ENCODE peak calls at places on chromosomes 7 and 10, in eight cellular contexts. One of them, this sample, is unnamed.

GRCh38 chr7:81211617-81212016 is 292.8 kb upstream of the SEMA3C start:
- DNase-seq in cardiac fibroblast: peak; percentile 55
- DNase-seq in GM12865: no peak
- DNase-seq in endodermal cell: no peak
- DNase-seq in posterior vena cava: no peak
- DNase-seq in occipital lobe: no peak
- DNase-seq in T-cell: no peak
- DNase-seq in stimulated activated CD8-positive, alpha-beta memory T cell treated with anti-CD3 and anti-CD28 coated beads, Interleukin-4, amount 100 ng/mL, for 48 hours: no peak
- DNase-seq in this sample: no peak

GRCh38 chr10:125795111-125795510 is 19.5 kb upstream of the MMP21 start:
- DNase-seq in cardiac fibroblast: no peak
- DNase-seq in GM12865: no peak
- DNase-seq in endodermal cell: no peak
- DNase-seq in posterior vena cava: no peak
- DNase-seq in occipital lobe: peak; percentile 76
- DNase-seq in T-cell: no peak
- DNase-seq in stimulated activated CD8-positive, alpha-beta memory T cell treated with anti-CD3 and anti-CD28 coated beads, Interleukin-4, amount 100 ng/mL, for 48 hours: no peak
- DNase-seq in this sample: peak; percentile 90

GRCh38 chr10:91653214-91653875 is 20.5 kb upstream of the PPP1R3C start:
- DNase-seq in cardiac fibroblast: peak; percentile 80
- DNase-seq in GM12865: no peak
- DNase-seq in endodermal cell: no peak
- DNase-seq in posterior vena cava: no peak
- DNase-seq in occipital lobe: no peak
- DNase-seq in T-cell: no peak
- DNase-seq in stimulated activated CD8-positive, alpha-beta memory T cell treated with anti-CD3 and anti-CD28 coated beads, Interleukin-4, amount 100 ng/mL, for 48 hours: no peak
- DNase-seq in this sample: no peak

GRCh38 chr7:49324707-49325106 is 400.4 kb downstream of the CDC14C start:
- DNase-seq in cardiac fibroblast: peak; percentile 46
- DNase-seq in GM12865: no peak
- DNase-seq in endodermal cell: peak; percentile 39
- DNase-seq in posterior vena cava: no peak
- DNase-seq in occipital lobe: no peak
- DNase-seq in T-cell: no peak
- DNase-seq in stimulated activated CD8-positive, alpha-beta memory T cell treated with anti-CD3 and anti-CD28 coated beads, Interleukin-4, amount 100 ng/mL, for 48 hours: no peak
- DNase-seq in this sample: no peak

GRCh38 chr10:89171263-89171872 is 35.7 kb downstream of the CH25H start:
- DNase-seq in cardiac fibroblast: no peak
- DNase-seq in GM12865: no peak
- DNase-seq in endodermal cell: no peak
- DNase-seq in posterior vena cava: no peak
- DNase-seq in occipital lobe: no peak
- DNase-seq in T-cell: no peak
- DNase-seq in stimulated activated CD8-positive, alpha-beta memory T cell treated with anti-CD3 and anti-CD28 coated beads, Interleukin-4, amount 100 ng/mL, for 48 hours: no peak
- DNase-seq in this sample: no peak

GRCh38 chr10:71396714-71397339 is at the start of gene CDH23:
- DNase-seq in cardiac fibroblast: no peak
- DNase-seq in GM12865: no peak
- DNase-seq in endodermal cell: peak; percentile 87
- DNase-seq in posterior vena cava: no peak
- DNase-seq in occipital lobe: no peak
- DNase-seq in T-cell: no peak
- DNase-seq in stimulated activated CD8-positive, alpha-beta memory T cell treated with anti-CD3 and anti-CD28 coated beads, Interleukin-4, amount 100 ng/mL, for 48 hours: no peak
- DNase-seq in this sample: no peak

GRCh38 chr7:25995216-25995615 is 156.8 kb upstream of the NFE2L3 start:
- DNase-seq in cardiac fibroblast: no peak
- DNase-seq in GM12865: no peak
- DNase-seq in endodermal cell: no peak
- DNase-seq in posterior vena cava: no peak
- DNase-seq in occipital lobe: no peak
- DNase-seq in T-cell: no peak
- DNase-seq in stimulated activated CD8-positive, alpha-beta memory T cell treated with anti-CD3 and anti-CD28 coated beads, Interleukin-4, amount 100 ng/mL, for 48 hours: no peak
- DNase-seq in this sample: no peak

GRCh38 chr10:117537904-117538524 is 4.5 kb upstream of the EMX2 start:
- DNase-seq in cardiac fibroblast: no peak
- DNase-seq in GM12865: peak; percentile 57
- DNase-seq in endodermal cell: peak; percentile 61
- DNase-seq in posterior vena cava: no peak
- DNase-seq in occipital lobe: no peak
- DNase-seq in T-cell: no peak
- DNase-seq in stimulated activated CD8-positive, alpha-beta memory T cell treated with anti-CD3 and anti-CD28 coated beads, Interleukin-4, amount 100 ng/mL, for 48 hours: no peak
- DNase-seq in this sample: no peak

GRCh38 chr7:158018061-158018796 is 569.4 kb downstream of the PTPRN2 start:
- DNase-seq in cardiac fibroblast: no peak
- DNase-seq in GM12865: no peak
- DNase-seq in endodermal cell: peak; percentile 35
- DNase-seq in posterior vena cava: peak; percentile 34
- DNase-seq in occipital lobe: no peak
- DNase-seq in T-cell: no peak
- DNase-seq in stimulated activated CD8-positive, alpha-beta memory T cell treated with anti-CD3 and anti-CD28 coated beads, Interleukin-4, amount 100 ng/mL, for 48 hours: no peak
- DNase-seq in this sample: no peak

GRCh38 chr7:46486264-46487206 is 565.5 kb upstream of the IGFBP3 start:
- DNase-seq in cardiac fibroblast: peak; percentile 66
- DNase-seq in GM12865: peak; percentile 14
- DNase-seq in endodermal cell: no peak
- DNase-seq in posterior vena cava: peak; percentile 88
- DNase-seq in occipital lobe: no peak
- DNase-seq in T-cell: no peak
- DNase-seq in stimulated activated CD8-positive, alpha-beta memory T cell treated with anti-CD3 and anti-CD28 coated beads, Interleukin-4, amount 100 ng/mL, for 48 hours: no peak
- DNase-seq in this sample: no peak

GRCh38 chr7:98420966-98421612 is 20.2 kb upstream of the BAIAP2L1 start:
- DNase-seq in cardiac fibroblast: peak; percentile 36
- DNase-seq in GM12865: peak; percentile 81
- DNase-seq in endodermal cell: peak; percentile 96
- DNase-seq in posterior vena cava: no peak
- DNase-seq in occipital lobe: peak; percentile 3
- DNase-seq in T-cell: peak; percentile 40
- DNase-seq in stimulated activated CD8-positive, alpha-beta memory T cell treated with anti-CD3 and anti-CD28 coated beads, Interleukin-4, amount 100 ng/mL, for 48 hours: peak; percentile 80
- DNase-seq in this sample: peak; percentile 6

GRCh38 chr7:131935180-131935579 is 378.8 kb upstream of the PODXL start:
- DNase-seq in cardiac fibroblast: no peak
- DNase-seq in GM12865: no peak
- DNase-seq in endodermal cell: peak; percentile 48
- DNase-seq in posterior vena cava: no peak
- DNase-seq in occipital lobe: no peak
- DNase-seq in T-cell: no peak
- DNase-seq in stimulated activated CD8-positive, alpha-beta memory T cell treated with anti-CD3 and anti-CD28 coated beads, Interleukin-4, amount 100 ng/mL, for 48 hours: no peak
- DNase-seq in this sample: no peak

GRCh38 chr7:30474893-30475292 is 3.7 kb downstream of the NOD1 start:
- DNase-seq in cardiac fibroblast: peak; percentile 98
- DNase-seq in GM12865: no peak
- DNase-seq in endodermal cell: no peak
- DNase-seq in posterior vena cava: no peak
- DNase-seq in occipital lobe: no peak
- DNase-seq in T-cell: no peak
- DNase-seq in stimulated activated CD8-positive, alpha-beta memory T cell treated with anti-CD3 and anti-CD28 coated beads, Interleukin-4, amount 100 ng/mL, for 48 hours: no peak
- DNase-seq in this sample: no peak

GRCh38 chr7:141295367-141295895 is 221.6 kb downstream of the TMEM178B start:
- DNase-seq in cardiac fibroblast: no peak
- DNase-seq in GM12865: no peak
- DNase-seq in endodermal cell: no peak
- DNase-seq in posterior vena cava: no peak
- DNase-seq in occipital lobe: no peak
- DNase-seq in T-cell: no peak
- DNase-seq in stimulated activated CD8-positive, alpha-beta memory T cell treated with anti-CD3 and anti-CD28 coated beads, Interleukin-4, amount 100 ng/mL, for 48 hours: no peak
- DNase-seq in this sample: no peak

GRCh38 chr10:27413831-27414348 is 90.2 kb upstream of the RAB18 start:
- DNase-seq in cardiac fibroblast: no peak
- DNase-seq in GM12865: no peak
- DNase-seq in endodermal cell: no peak
- DNase-seq in posterior vena cava: peak; percentile 81
- DNase-seq in occipital lobe: no peak
- DNase-seq in T-cell: no peak
- DNase-seq in stimulated activated CD8-positive, alpha-beta memory T cell treated with anti-CD3 and anti-CD28 coated beads, Interleukin-4, amount 100 ng/mL, for 48 hours: no peak
- DNase-seq in this sample: no peak

GRCh38 chr7:38448076-38448475 is 174.6 kb upstream of the TARP start:
- DNase-seq in cardiac fibroblast: peak; percentile 25
- DNase-seq in GM12865: no peak
- DNase-seq in endodermal cell: no peak
- DNase-seq in posterior vena cava: no peak
- DNase-seq in occipital lobe: no peak
- DNase-seq in T-cell: no peak
- DNase-seq in stimulated activated CD8-positive, alpha-beta memory T cell treated with anti-CD3 and anti-CD28 coated beads, Interleukin-4, amount 100 ng/mL, for 48 hours: no peak
- DNase-seq in this sample: no peak

GRCh38 chr10:79019961-79020491 is 48.7 kb upstream of the ZMIZ1 start:
- DNase-seq in cardiac fibroblast: peak; percentile 80
- DNase-seq in GM12865: no peak
- DNase-seq in endodermal cell: peak; percentile 40
- DNase-seq in posterior vena cava: peak; percentile 78
- DNase-seq in occipital lobe: no peak
- DNase-seq in T-cell: no peak
- DNase-seq in stimulated activated CD8-positive, alpha-beta memory T cell treated with anti-CD3 and anti-CD28 coated beads, Interleukin-4, amount 100 ng/mL, for 48 hours: no peak
- DNase-seq in this sample: no peak

GRCh38 chr10:50653142-50653541 is 29.4 kb upstream of the SGMS1 start:
- DNase-seq in cardiac fibroblast: peak; percentile 61
- DNase-seq in GM12865: peak; percentile 44
- DNase-seq in endodermal cell: no peak
- DNase-seq in posterior vena cava: no peak
- DNase-seq in occipital lobe: no peak
- DNase-seq in T-cell: no peak
- DNase-seq in stimulated activated CD8-positive, alpha-beta memory T cell treated with anti-CD3 and anti-CD28 coated beads, Interleukin-4, amount 100 ng/mL, for 48 hours: no peak
- DNase-seq in this sample: peak; percentile 9

GRCh38 chr10:124622866-124623536 is 121.2 kb downstream of the FAM53B start:
- DNase-seq in cardiac fibroblast: no peak
- DNase-seq in GM12865: no peak
- DNase-seq in endodermal cell: no peak
- DNase-seq in posterior vena cava: no peak
- DNase-seq in occipital lobe: no peak
- DNase-seq in T-cell: no peak
- DNase-seq in stimulated activated CD8-positive, alpha-beta memory T cell treated with anti-CD3 and anti-CD28 coated beads, Interleukin-4, amount 100 ng/mL, for 48 hours: no peak
- DNase-seq in this sample: no peak

GRCh38 chr7:17497136-17497535 is 198.7 kb downstream of the AHR start:
- DNase-seq in cardiac fibroblast: no peak
- DNase-seq in GM12865: no peak
- DNase-seq in endodermal cell: no peak
- DNase-seq in posterior vena cava: no peak
- DNase-seq in occipital lobe: no peak
- DNase-seq in T-cell: no peak
- DNase-seq in stimulated activated CD8-positive, alpha-beta memory T cell treated with anti-CD3 and anti-CD28 coated beads, Interleukin-4, amount 100 ng/mL, for 48 hours: no peak
- DNase-seq in this sample: no peak

GRCh38 chr7:120538335-120538734 is 265.4 kb downstream of the KCND2 start:
- DNase-seq in cardiac fibroblast: no peak
- DNase-seq in GM12865: no peak
- DNase-seq in endodermal cell: no peak
- DNase-seq in posterior vena cava: peak; percentile 49
- DNase-seq in occipital lobe: no peak
- DNase-seq in T-cell: no peak
- DNase-seq in stimulated activated CD8-positive, alpha-beta memory T cell treated with anti-CD3 and anti-CD28 coated beads, Interleukin-4, amount 100 ng/mL, for 48 hours: no peak
- DNase-seq in this sample: no peak

GRCh38 chr10:96218826-96219225 is 52.5 kb downstream of the BLNK start:
- DNase-seq in cardiac fibroblast: no peak
- DNase-seq in GM12865: no peak
- DNase-seq in endodermal cell: no peak
- DNase-seq in posterior vena cava: no peak
- DNase-seq in occipital lobe: no peak
- DNase-seq in T-cell: no peak
- DNase-seq in stimulated activated CD8-positive, alpha-beta memory T cell treated with anti-CD3 and anti-CD28 coated beads, Interleukin-4, amount 100 ng/mL, for 48 hours: no peak
- DNase-seq in this sample: no peak

GRCh38 chr7:128217972-128218652 is 23.0 kb upstream of the LEP start:
- DNase-seq in cardiac fibroblast: no peak
- DNase-seq in GM12865: no peak
- DNase-seq in endodermal cell: no peak
- DNase-seq in posterior vena cava: no peak
- DNase-seq in occipital lobe: no peak
- DNase-seq in T-cell: no peak
- DNase-seq in stimulated activated CD8-positive, alpha-beta memory T cell treated with anti-CD3 and anti-CD28 coated beads, Interleukin-4, amount 100 ng/mL, for 48 hours: no peak
- DNase-seq in this sample: no peak

GRCh38 chr7:158325530-158326381 is 261.9 kb downstream of the PTPRN2 start:
- DNase-seq in cardiac fibroblast: no peak
- DNase-seq in GM12865: no peak
- DNase-seq in endodermal cell: peak; percentile 98
- DNase-seq in posterior vena cava: peak; percentile 73
- DNase-seq in occipital lobe: no peak
- DNase-seq in T-cell: no peak
- DNase-seq in stimulated activated CD8-positive, alpha-beta memory T cell treated with anti-CD3 and anti-CD28 coated beads, Interleukin-4, amount 100 ng/mL, for 48 hours: no peak
- DNase-seq in this sample: peak; percentile 26

GRCh38 chr10:77392236-77392721 is 245.3 kb downstream of the KCNMA1 start:
- DNase-seq in cardiac fibroblast: no peak
- DNase-seq in GM12865: no peak
- DNase-seq in endodermal cell: no peak
- DNase-seq in posterior vena cava: no peak
- DNase-seq in occipital lobe: no peak
- DNase-seq in T-cell: no peak
- DNase-seq in stimulated activated CD8-positive, alpha-beta memory T cell treated with anti-CD3 and anti-CD28 coated beads, Interleukin-4, amount 100 ng/mL, for 48 hours: no peak
- DNase-seq in this sample: no peak

GRCh38 chr10:122543676-122544075 is 16.9 kb upstream of the DMBT1 start:
- DNase-seq in cardiac fibroblast: no peak
- DNase-seq in GM12865: no peak
- DNase-seq in endodermal cell: peak; percentile 10
- DNase-seq in posterior vena cava: no peak
- DNase-seq in occipital lobe: no peak
- DNase-seq in T-cell: no peak
- DNase-seq in stimulated activated CD8-positive, alpha-beta memory T cell treated with anti-CD3 and anti-CD28 coated beads, Interleukin-4, amount 100 ng/mL, for 48 hours: no peak
- DNase-seq in this sample: no peak

GRCh38 chr10:127472976-127473375 is 76.1 kb upstream of the NPS start:
- DNase-seq in cardiac fibroblast: no peak
- DNase-seq in GM12865: no peak
- DNase-seq in endodermal cell: no peak
- DNase-seq in posterior vena cava: no peak
- DNase-seq in occipital lobe: no peak
- DNase-seq in T-cell: no peak
- DNase-seq in stimulated activated CD8-positive, alpha-beta memory T cell treated with anti-CD3 and anti-CD28 coated beads, Interleukin-4, amount 100 ng/mL, for 48 hours: no peak
- DNase-seq in this sample: no peak

GRCh38 chr7:111067251-111067650 is 23.7 kb upstream of the LRRN3 start:
- DNase-seq in cardiac fibroblast: no peak
- DNase-seq in GM12865: no peak
- DNase-seq in endodermal cell: no peak
- DNase-seq in posterior vena cava: no peak
- DNase-seq in occipital lobe: no peak
- DNase-seq in T-cell: no peak
- DNase-seq in stimulated activated CD8-positive, alpha-beta memory T cell treated with anti-CD3 and anti-CD28 coated beads, Interleukin-4, amount 100 ng/mL, for 48 hours: no peak
- DNase-seq in this sample: no peak

GRCh38 chr7:92609921-92610518 is 19.8 kb upstream of the FAM133B start:
- DNase-seq in cardiac fibroblast: peak; percentile 55
- DNase-seq in GM12865: peak; percentile 36
- DNase-seq in endodermal cell: no peak
- DNase-seq in posterior vena cava: no peak
- DNase-seq in occipital lobe: no peak
- DNase-seq in T-cell: no peak
- DNase-seq in stimulated activated CD8-positive, alpha-beta memory T cell treated with anti-CD3 and anti-CD28 coated beads, Interleukin-4, amount 100 ng/mL, for 48 hours: no peak
- DNase-seq in this sample: no peak

GRCh38 chr10:49647985-49648795 is 31.3 kb upstream of the C10orf53 start:
- DNase-seq in cardiac fibroblast: no peak
- DNase-seq in GM12865: no peak
- DNase-seq in endodermal cell: peak; percentile 32
- DNase-seq in posterior vena cava: no peak
- DNase-seq in occipital lobe: no peak
- DNase-seq in T-cell: no peak
- DNase-seq in stimulated activated CD8-positive, alpha-beta memory T cell treated with anti-CD3 and anti-CD28 coated beads, Interleukin-4, amount 100 ng/mL, for 48 hours: no peak
- DNase-seq in this sample: no peak

GRCh38 chr10:1476106-1476803 is 261.1 kb downstream of the ADARB2 start:
- DNase-seq in cardiac fibroblast: no peak
- DNase-seq in GM12865: no peak
- DNase-seq in endodermal cell: no peak
- DNase-seq in posterior vena cava: peak; percentile 38
- DNase-seq in occipital lobe: no peak
- DNase-seq in T-cell: no peak
- DNase-seq in stimulated activated CD8-positive, alpha-beta memory T cell treated with anti-CD3 and anti-CD28 coated beads, Interleukin-4, amount 100 ng/mL, for 48 hours: no peak
- DNase-seq in this sample: no peak

GRCh38 chr7:38316733-38317360 is 43.4 kb upstream of the TARP start:
- DNase-seq in cardiac fibroblast: no peak
- DNase-seq in GM12865: no peak
- DNase-seq in endodermal cell: no peak
- DNase-seq in posterior vena cava: no peak
- DNase-seq in occipital lobe: no peak
- DNase-seq in T-cell: no peak
- DNase-seq in stimulated activated CD8-positive, alpha-beta memory T cell treated with anti-CD3 and anti-CD28 coated beads, Interleukin-4, amount 100 ng/mL, for 48 hours: no peak
- DNase-seq in this sample: no peak

GRCh38 chr10:64271983-64272382 is 750.8 kb downstream of the REEP3 start:
- DNase-seq in cardiac fibroblast: no peak
- DNase-seq in GM12865: no peak
- DNase-seq in endodermal cell: peak; percentile 46
- DNase-seq in posterior vena cava: no peak
- DNase-seq in occipital lobe: no peak
- DNase-seq in T-cell: no peak
- DNase-seq in stimulated activated CD8-positive, alpha-beta memory T cell treated with anti-CD3 and anti-CD28 coated beads, Interleukin-4, amount 100 ng/mL, for 48 hours: no peak
- DNase-seq in this sample: no peak

GRCh38 chr10:121240011-121240410 is 358.2 kb downstream of the FGFR2 start:
- DNase-seq in cardiac fibroblast: no peak
- DNase-seq in GM12865: no peak
- DNase-seq in endodermal cell: no peak
- DNase-seq in posterior vena cava: no peak
- DNase-seq in occipital lobe: no peak
- DNase-seq in T-cell: no peak
- DNase-seq in stimulated activated CD8-positive, alpha-beta memory T cell treated with anti-CD3 and anti-CD28 coated beads, Interleukin-4, amount 100 ng/mL, for 48 hours: no peak
- DNase-seq in this sample: no peak